ENCODE peak calls at places on chromosomes 13 and 19, in five cellular contexts. A is SK-N-SH, B is K562, N is HepG2, F is GM12878. K is an unnamed sample.

GRCh38 chr13:102688306-102688973 is 6.4 kb downstream of the METTL21C start:
- DNase-seq in A (no peak), B (no peak), N (no peak), F (no peak), K (no peak)

GRCh38 chr19:35040826-35041547 is 534 bp upstream of the HPN start:
- DNase-seq in A (no peak), B (peak; percentile 84), N (peak; percentile 96), F (no peak), K (no peak)

GRCh38 chr19:1287622-1288527 is 2.2 kb downstream of the EFNA2 start:
- DNase-seq in A (peak; percentile 92), B (no peak), N (no peak), F (no peak), K (no peak)

GRCh38 chr13:87999141-87999765 is 328.1 kb downstream of the SLITRK5 start:
- DNase-seq in A (no peak), B (no peak), N (no peak), F (no peak), K (no peak)

GRCh38 chr13:76820759-76821158 is 65.4 kb downstream of the KCTD12 start:
- DNase-seq in A (no peak), B (no peak), N (no peak), F (no peak), K (no peak)

GRCh38 chr13:98509271-98510155 is 67.4 kb downstream of the STK24 start:
- DNase-seq in A (no peak), B (peak; percentile 80), N (peak; percentile 30), F (peak; percentile 79), K (peak; percentile 38)

GRCh38 chr19:36256064-36256463 is 41.2 kb downstream of the ZNF146 start:
- DNase-seq in A (no peak), B (no peak), N (no peak), F (no peak), K (no peak)

GRCh38 chr19:16627928-16628182 is 149 bp downstream of the MED26 start:
- DNase-seq in A (no peak), B (no peak), N (no peak), F (no peak), K (no peak)

GRCh38 chr13:102847272-102848234 is 1.7 kb downstream of the ERCC5 start:
- DNase-seq in A (peak; percentile 17), B (no peak), N (no peak), F (no peak), K (no peak)

GRCh38 chr13:26811636-26812035 is 51.0 kb upstream of the GPR12 start:
- DNase-seq in A (no peak), B (no peak), N (no peak), F (no peak), K (no peak)

GRCh38 chr13:104740616-104741222 is 1674.5 kb upstream of the SLC10A2 start:
- DNase-seq in A (no peak), B (no peak), N (no peak), F (no peak), K (no peak)

GRCh38 chr19:48512504-48513288 is 1.1 kb upstream of the LMTK3 start:
- DNase-seq in A (no peak), B (no peak), N (no peak), F (no peak), K (no peak)

GRCh38 chr19:48379058-48379457 is 12.3 kb downstream of the KDELR1 start:
- DNase-seq in A (no peak), B (no peak), N (no peak), F (no peak), K (no peak)

GRCh38 chr19:44707794-44708193 is 8.8 kb downstream of the CEACAM16 start:
- DNase-seq in A (no peak), B (no peak), N (no peak), F (no peak), K (no peak)

GRCh38 chr19:4379383-4380253 is 20.7 kb downstream of the SH3GL1 start:
- DNase-seq in A (peak; percentile 18), B (no peak), N (no peak), F (peak; percentile 69), K (no peak)

GRCh38 chr13:77544365-77544764 is 8.9 kb downstream of the SCEL start:
- DNase-seq in A (peak; percentile 16), B (no peak), N (no peak), F (no peak), K (no peak)

GRCh38 chr13:41122838-41123237 is 9.8 kb downstream of the KBTBD6 start:
- DNase-seq in A (no peak), B (no peak), N (no peak), F (no peak), K (no peak)

GRCh38 chr13:65656740-65657329 is 1573.3 kb downstream of the PCDH9 start:
- DNase-seq in A (no peak), B (no peak), N (no peak), F (no peak), K (no peak)

GRCh38 chr19:52343548-52343947 is 7.5 kb downstream of the ZNF610 start:
- DNase-seq in A (peak; percentile 74), B (peak; percentile 65), N (peak; percentile 15), F (no peak), K (no peak)

GRCh38 chr19:13102416-13102665 is 317 bp downstream of the LYL1 start:
- DNase-seq in A (no peak), B (no peak), N (no peak), F (no peak), K (no peak)

GRCh38 chr19:2507109-2507508 is 31.2 kb downstream of the GADD45B start:
- DNase-seq in A (no peak), B (no peak), N (peak; percentile 92), F (no peak), K (peak; percentile 42)

GRCh38 chr19:11420429-11420893 is 1.3 kb upstream of the RGL3 start:
- DNase-seq in A (no peak), B (peak; percentile 31), N (no peak), F (no peak), K (no peak)

GRCh38 chr19:29800086-29800825 is 11.5 kb upstream of the CCNE1 start:
- DNase-seq in A (no peak), B (no peak), N (no peak), F (no peak), K (no peak)

GRCh38 chr19:54388001-54388802 is 23.5 kb upstream of the LAIR1 start:
- DNase-seq in A (no peak), B (no peak), N (no peak), F (no peak), K (peak; percentile 93)

GRCh38 chr13:110683203-110683883 is 22.6 kb downstream of the CARS2 start:
- DNase-seq in A (no peak), B (no peak), N (peak; percentile 52), F (no peak), K (no peak)

GRCh38 chr19:10566658-10567410 is 1.0 kb upstream of the KRI1 start:
- DNase-seq in A (no peak), B (no peak), N (no peak), F (peak; percentile 82), K (peak; percentile 63)

GRCh38 chr13:65638572-65639168 is 1591.5 kb downstream of the PCDH9 start:
- DNase-seq in A (peak; percentile 0), B (peak; percentile 8), N (peak; percentile 16), F (no peak), K (peak; percentile 26)

GRCh38 chr13:29587645-29588044 is 7.8 kb downstream of the SLC7A1 start:
- DNase-seq in A (no peak), B (no peak), N (no peak), F (no peak), K (no peak)

GRCh38 chr19:12350890-12351197 is 14.6 kb downstream of the ZNF442 start:
- DNase-seq in A (no peak), B (no peak), N (no peak), F (no peak), K (no peak)

GRCh38 chr19:22519152-22519551 is 97.0 kb upstream of the ZNF98 start:
- DNase-seq in A (no peak), B (no peak), N (no peak), F (no peak), K (no peak)

GRCh38 chr19:12899891-12900518 is 9.0 kb downstream of the GCDH start:
- DNase-seq in A (no peak), B (no peak), N (no peak), F (peak; percentile 61), K (no peak)

GRCh38 chr13:71056581-71056980 is 810.4 kb downstream of the DACH1 start:
- DNase-seq in A (no peak), B (no peak), N (no peak), F (no peak), K (no peak)

GRCh38 chr13:26685606-26686005 is 75.0 kb downstream of the GPR12 start:
- DNase-seq in A (no peak), B (no peak), N (no peak), F (no peak), K (no peak)

GRCh38 chr13:42334329-42334706 is 62.4 kb downstream of the AKAP11 start:
- DNase-seq in A (no peak), B (no peak), N (no peak), F (peak; percentile 50), K (no peak)

GRCh38 chr13:111664696-111665095 is 344.3 kb downstream of the TEX29 start:
- DNase-seq in A (no peak), B (no peak), N (no peak), F (no peak), K (no peak)

DNA sequence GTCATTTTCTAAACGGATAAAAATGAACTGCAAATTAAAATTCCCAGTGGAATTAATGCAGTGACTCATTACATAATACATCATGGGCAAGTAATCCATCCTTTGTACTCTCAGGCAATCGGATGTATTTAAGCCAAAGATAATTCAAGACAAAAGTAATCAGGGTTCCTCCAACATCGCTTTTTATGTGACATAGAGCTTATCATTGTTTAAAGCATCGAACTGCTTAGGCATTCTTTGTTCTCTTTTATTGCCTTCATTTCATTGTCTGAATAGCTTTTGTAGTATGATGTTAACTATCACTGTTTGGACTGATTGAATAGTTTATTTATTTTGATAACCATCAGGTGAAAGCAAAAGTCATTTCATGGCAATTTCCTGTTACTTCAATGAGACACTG is 209.4 kb downstream of the ITGBL1 start:
- DNase-seq in A (no peak), B (no peak), N (no peak), F (no peak), K (no peak)
- TF ChIP-seq REST in A (no peak), B (no peak), N (no peak), F (no peak), K (no peak)

GRCh38 chr13:28545583-28546333 is 50.8 kb upstream of the FLT1 start:
- DNase-seq in A (no peak), B (no peak), N (no peak), F (no peak), K (no peak)
- TF ChIP-seq GABPA in A (no peak), B (no peak), N (no peak), F (no peak), K (no peak)

GRCh38 chr13:50419896-50420295 is 404.7 kb downstream of the KCNRG start:
- DNase-seq in A (no peak), B (no peak), N (no peak), F (no peak), K (no peak)

GRCh38 chr13:50421457-50422130 is 406.4 kb downstream of the KCNRG start:
- DNase-seq in A (no peak), B (no peak), N (no peak), F (no peak), K (no peak)

GRCh38 chr13:50424993-50425392 is 409.7 kb downstream of the KCNRG start:
- DNase-seq in A (no peak), B (no peak), N (no peak), F (no peak), K (no peak)

GRCh38 chr13:50420720-50421456 is 405.6 kb downstream of the KCNRG start:
- DNase-seq in A (no peak), B (no peak), N (no peak), F (no peak), K (no peak)

GRCh38 chr13:50422181-50423148 is 407.2 kb downstream of the KCNRG start:
- DNase-seq in A (no peak), B (peak; percentile 22), N (no peak), F (no peak), K (no peak)
- TF ChIP-seq REST in A (no peak), B (no peak), N (no peak), F (no peak), K (no peak)

GRCh38 chr13:45121421-45121820 is 1.1 kb downstream of the GTF2F2 start:
- DNase-seq in A (peak; percentile 17), B (no peak), N (peak; percentile 16), F (no peak), K (no peak)
- TF ChIP-seq GABPA in A (no peak), B (no peak), N (no peak), F (no peak), K (no peak)